ENCODE peak calls at places on chromosomes 4 and X, in seven cellular contexts. One of them, this sample, is unnamed.
A peak's percentile ranks its signal among the peaks of the same experiment; 100 is the strongest.

GRCh38 chrX:153582896-153583295 is 16.0 kb downstream of the CCNQ start:
- DNase-seq in brain pericyte: no peak
- DNase-seq in Peyer's patch: peak; percentile 81
- DNase-seq in Daoy: peak; percentile 65
- DNase-seq in activated CD8-positive, alpha-beta memory T cell treated with anti-CD3 and anti-CD28 coated beads for 1 hour: peak; percentile 27
- DNase-seq in spleen: peak; percentile 90
- DNase-seq in activated T-cell treated with anti-CD3 and anti-CD28 coated beads, Interleukin-2, amount 50 U/mL, for 72 hours: peak; percentile 68
- DNase-seq in this sample: no peak

GRCh38 chr4:66160606-66161005 is 490.3 kb upstream of the EPHA5 start:
- DNase-seq in spleen: no peak
- DNase-seq in brain pericyte: no peak
- DNase-seq in activated CD8-positive, alpha-beta memory T cell treated with anti-CD3 and anti-CD28 coated beads for 1 hour: no peak
- DNase-seq in Peyer's patch: no peak
- DNase-seq in activated T-cell treated with anti-CD3 and anti-CD28 coated beads, Interleukin-2, amount 50 U/mL, for 72 hours: no peak
- DNase-seq in Daoy: no peak
- DNase-seq in this sample: no peak

GRCh38 chr4:28482580-28482979 is 1621.9 kb downstream of the STIM2 start:
- DNase-seq in Daoy: no peak
- DNase-seq in activated T-cell treated with anti-CD3 and anti-CD28 coated beads, Interleukin-2, amount 50 U/mL, for 72 hours: no peak
- DNase-seq in spleen: no peak
- DNase-seq in activated CD8-positive, alpha-beta memory T cell treated with anti-CD3 and anti-CD28 coated beads for 1 hour: no peak
- DNase-seq in brain pericyte: no peak
- DNase-seq in Peyer's patch: no peak
- DNase-seq in this sample: no peak

GRCh38 chr4:36111180-36111579 is 133.1 kb downstream of the ARAP2 start:
- DNase-seq in activated T-cell treated with anti-CD3 and anti-CD28 coated beads, Interleukin-2, amount 50 U/mL, for 72 hours: no peak
- DNase-seq in brain pericyte: peak; percentile 20
- DNase-seq in Peyer's patch: no peak
- DNase-seq in activated CD8-positive, alpha-beta memory T cell treated with anti-CD3 and anti-CD28 coated beads for 1 hour: no peak
- DNase-seq in Daoy: no peak
- DNase-seq in spleen: no peak
- DNase-seq in this sample: no peak

GRCh38 chr4:31175242-31175910 is 455.2 kb downstream of the PCDH7 start:
- DNase-seq in brain pericyte: no peak
- DNase-seq in activated T-cell treated with anti-CD3 and anti-CD28 coated beads, Interleukin-2, amount 50 U/mL, for 72 hours: no peak
- DNase-seq in Daoy: no peak
- DNase-seq in spleen: no peak
- DNase-seq in Peyer's patch: no peak
- DNase-seq in activated CD8-positive, alpha-beta memory T cell treated with anti-CD3 and anti-CD28 coated beads for 1 hour: no peak
- DNase-seq in this sample: no peak

GRCh38 chr4:22389240-22389871 is 126.5 kb downstream of the ADGRA3 start:
- DNase-seq in spleen: no peak
- DNase-seq in activated T-cell treated with anti-CD3 and anti-CD28 coated beads, Interleukin-2, amount 50 U/mL, for 72 hours: peak; percentile 34
- DNase-seq in Peyer's patch: peak; percentile 63
- DNase-seq in Daoy: peak; percentile 51
- DNase-seq in activated CD8-positive, alpha-beta memory T cell treated with anti-CD3 and anti-CD28 coated beads for 1 hour: no peak
- DNase-seq in brain pericyte: peak; percentile 47
- DNase-seq in this sample: no peak

GRCh38 chr4:118865091-118865708 is 23.5 kb upstream of the SYNPO2 start:
- DNase-seq in Peyer's patch: peak; percentile 50
- DNase-seq in spleen: no peak
- DNase-seq in Daoy: peak; percentile 25
- DNase-seq in activated T-cell treated with anti-CD3 and anti-CD28 coated beads, Interleukin-2, amount 50 U/mL, for 72 hours: no peak
- DNase-seq in activated CD8-positive, alpha-beta memory T cell treated with anti-CD3 and anti-CD28 coated beads for 1 hour: no peak
- DNase-seq in brain pericyte: no peak
- DNase-seq in this sample: no peak

GRCh38 chr4:164734476-164734875 is 19.5 kb upstream of the SMIM31 start:
- DNase-seq in Peyer's patch: no peak
- DNase-seq in activated T-cell treated with anti-CD3 and anti-CD28 coated beads, Interleukin-2, amount 50 U/mL, for 72 hours: no peak
- DNase-seq in Daoy: no peak
- DNase-seq in brain pericyte: no peak
- DNase-seq in spleen: no peak
- DNase-seq in activated CD8-positive, alpha-beta memory T cell treated with anti-CD3 and anti-CD28 coated beads for 1 hour: no peak
- DNase-seq in this sample: no peak

GRCh38 chrX:50447535-50447934 is 23.1 kb downstream of the DGKK start:
- DNase-seq in brain pericyte: no peak
- DNase-seq in activated CD8-positive, alpha-beta memory T cell treated with anti-CD3 and anti-CD28 coated beads for 1 hour: no peak
- DNase-seq in activated T-cell treated with anti-CD3 and anti-CD28 coated beads, Interleukin-2, amount 50 U/mL, for 72 hours: no peak
- DNase-seq in Peyer's patch: no peak
- DNase-seq in spleen: no peak
- DNase-seq in Daoy: no peak
- DNase-seq in this sample: no peak

GRCh38 chr4:123661080-123661737 is 264.6 kb downstream of the SPRY1 start:
- DNase-seq in Peyer's patch: no peak
- DNase-seq in spleen: no peak
- DNase-seq in Daoy: no peak
- DNase-seq in activated CD8-positive, alpha-beta memory T cell treated with anti-CD3 and anti-CD28 coated beads for 1 hour: no peak
- DNase-seq in activated T-cell treated with anti-CD3 and anti-CD28 coated beads, Interleukin-2, amount 50 U/mL, for 72 hours: no peak
- DNase-seq in brain pericyte: no peak
- DNase-seq in this sample: no peak

GRCh38 chrX:132258509-132258908 is 39.3 kb upstream of the RAP2C start:
- DNase-seq in spleen: no peak
- DNase-seq in activated CD8-positive, alpha-beta memory T cell treated with anti-CD3 and anti-CD28 coated beads for 1 hour: no peak
- DNase-seq in Daoy: no peak
- DNase-seq in Peyer's patch: no peak
- DNase-seq in activated T-cell treated with anti-CD3 and anti-CD28 coated beads, Interleukin-2, amount 50 U/mL, for 72 hours: no peak
- DNase-seq in brain pericyte: no peak
- DNase-seq in this sample: no peak

GRCh38 chr4:48112017-48112667 is 21.9 kb downstream of the TXK start:
- DNase-seq in activated CD8-positive, alpha-beta memory T cell treated with anti-CD3 and anti-CD28 coated beads for 1 hour: no peak
- DNase-seq in brain pericyte: no peak
- DNase-seq in activated T-cell treated with anti-CD3 and anti-CD28 coated beads, Interleukin-2, amount 50 U/mL, for 72 hours: no peak
- DNase-seq in Peyer's patch: no peak
- DNase-seq in spleen: peak; percentile 59
- DNase-seq in Daoy: peak; percentile 43
- DNase-seq in this sample: no peak

GRCh38 chrX:67599532-67599931 is 55.7 kb downstream of the AR start:
- DNase-seq in activated T-cell treated with anti-CD3 and anti-CD28 coated beads, Interleukin-2, amount 50 U/mL, for 72 hours: no peak
- DNase-seq in spleen: no peak
- DNase-seq in activated CD8-positive, alpha-beta memory T cell treated with anti-CD3 and anti-CD28 coated beads for 1 hour: no peak
- DNase-seq in Daoy: no peak
- DNase-seq in Peyer's patch: no peak
- DNase-seq in brain pericyte: no peak
- DNase-seq in this sample: no peak